ENCODE peak calls at places on chromosomes 12 and 14, in eight cellular contexts. W is HTR-8/SVneo; I is Daoy; F is amygdala; H is stimulated activated CD4-positive, alpha-beta T cell treated with anti-CD3 and anti-CD28 coated beads, Interleukin-15, amount 100 ng/mL, for 1 hour; Q is CD4-positive, CD25-positive, alpha-beta regulatory T cell; G is NCI-H1417; V is Ammon's horn. Z is an unnamed sample.

GRCh38 chr12:5242440-5242839 is 189.5 kb upstream of the NTF3 start:
- DNase-seq in W (no peak), I (no peak), F (no peak), H (no peak), Q (no peak), G (no peak), V (no peak), Z (no peak)

GRCh38 chr12:6767592-6768384 is 1.6 kb downstream of the PTMS start:
- DNase-seq in W (no peak), I (peak; percentile 49), F (peak; percentile 39), H (no peak), Q (no peak), G (peak; percentile 45), V (peak; percentile 68), Z (no peak)

GRCh38 chr12:130286741-130287140 is 50.9 kb upstream of the PIWIL1 start:
- DNase-seq in W (no peak), I (peak; percentile 63), F (no peak), H (no peak), Q (no peak), G (peak; percentile 53), V (no peak), Z (no peak)

GRCh38 chr14:38016497-38016896 is 191.2 kb upstream of the SSTR1 start:
- DNase-seq in W (no peak), I (no peak), F (no peak), H (no peak), Q (no peak), G (no peak), V (no peak), Z (no peak)

GRCh38 chr12:78305808-78306207 is 475.1 kb downstream of the NAV3 start:
- DNase-seq in W (no peak), I (no peak), F (no peak), H (no peak), Q (no peak), G (no peak), V (no peak), Z (no peak)

GRCh38 chr12:106776897-106777296 is 2.4 kb downstream of the RIC8B start:
- DNase-seq in W (no peak), I (no peak), F (no peak), H (no peak), Q (no peak), G (no peak), V (no peak), Z (no peak)

GRCh38 chr12:22333186-22333745 is 1.2 kb downstream of the ST8SIA1 start:
- DNase-seq in W (no peak), I (no peak), F (no peak), H (no peak), Q (no peak), G (no peak), V (no peak), Z (no peak)

GRCh38 chr14:21346532-21347135 is 37.2 kb downstream of the SUPT16H start:
- DNase-seq in W (no peak), I (no peak), F (no peak), H (no peak), Q (no peak), G (no peak), V (no peak), Z (no peak)

GRCh38 chr14:67683821-67684220 is 9.4 kb upstream of the VTI1B start:
- DNase-seq in W (no peak), I (no peak), F (no peak), H (no peak), Q (no peak), G (no peak), V (no peak), Z (no peak)

GRCh38 chr12:53568428-53569173 is 57.6 kb downstream of the ATF7 start:
- DNase-seq in W (no peak), I (no peak), F (no peak), H (no peak), Q (no peak), G (no peak), V (no peak), Z (no peak)

GRCh38 chr12:31362759-31363415 is 36.9 kb upstream of the SINHCAF start:
- DNase-seq in W (no peak), I (peak; percentile 18), F (peak; percentile 7), H (no peak), Q (no peak), G (peak; percentile 89), V (peak; percentile 67), Z (no peak)

GRCh38 chr12:114245555-114245954 is 160.4 kb downstream of the TBX5 start:
- DNase-seq in W (no peak), I (peak; percentile 53), F (no peak), H (no peak), Q (no peak), G (no peak), V (peak; percentile 31), Z (no peak)

GRCh38 chr12:107429006-107429698 is 256.4 kb upstream of the PWP1 start:
- DNase-seq in W (no peak), I (no peak), F (no peak), H (no peak), Q (no peak), G (peak; percentile 66), V (no peak), Z (peak; percentile 38)